ENCODE peak calls at places on chromosomes 11 and 22, in five cellular contexts. M is dorsolateral prefrontal cortex, E is cardiac fibroblast, W is body of pancreas, O is GM12865. X is an unnamed sample.

GRCh38 chr11:36385121-36385530 is 89.0 kb downstream of the PRR5L start:
- DNase-seq in M (no peak), E (peak), W (no peak), O (no peak), X (no peak)

GRCh38 chr11:35111171-35112055 is 27.6 kb upstream of the CD44 start:
- DNase-seq in M (no peak), E (peak), W (peak), O (no peak), X (no peak)

GRCh38 chr11:46391578-46392420 is at the start of gene CHRM4:
- DNase-seq in M (peak), E (no peak), W (peak), O (no peak), X (peak)

GRCh38 chr22:20652582-20652981 is 121.3 kb upstream of the SERPIND1 start:
- DNase-seq in M (no peak), E (no peak), W (no peak), O (no peak), X (no peak)

GRCh38 chr11:70705097-70705496 is 306.8 kb downstream of the CTTN start:
- DNase-seq in M (no peak), E (no peak), W (no peak), O (no peak), X (no peak)

GRCh38 chr11:86396403-86396802 is 21.7 kb downstream of the CCDC81 start:
- DNase-seq in M (no peak), E (peak), W (no peak), O (no peak), X (no peak)

GRCh38 chr11:46298699-46299424 is 21.4 kb downstream of the CREB3L1 start:
- DNase-seq in M (no peak), E (peak), W (no peak), O (peak), X (no peak)

GRCh38 chr22:46671824-46672432 is 51.7 kb downstream of the GRAMD4 start:
- DNase-seq in M (no peak), E (no peak), W (no peak), O (peak), X (no peak)

GRCh38 chr11:32088117-32088941 is 2.5 kb upstream of the RCN1 start:
- DNase-seq in M (no peak), E (peak), W (peak), O (peak), X (no peak)

GRCh38 chr11:100778386-100778785 is 91.3 kb downstream of the ARHGAP42 start:
- DNase-seq in M (no peak), E (no peak), W (no peak), O (no peak), X (no peak)

GRCh38 chr11:121717296-121717695 is 264.5 kb upstream of the SORL1-AS1 start:
- DNase-seq in M (no peak), E (no peak), W (no peak), O (no peak), X (no peak)

GRCh38 chr11:44753965-44754645 is 27.3 kb downstream of the TSPAN18 start:
- DNase-seq in M (no peak), E (no peak), W (no peak), O (no peak), X (peak)

GRCh38 chr11:47950396-47950795 is 30.0 kb upstream of the PTPRJ start:
- DNase-seq in M (no peak), E (peak), W (peak), O (peak), X (no peak)

GRCh38 chr11:42065199-42065598 is 605.7 kb upstream of the LRRC4C start:
- DNase-seq in M (no peak), E (no peak), W (no peak), O (no peak), X (no peak)

GRCh38 chr11:119195680-119196079 is 10.4 kb downstream of the NHERF4 start:
- DNase-seq in M (no peak), E (peak), W (peak), O (peak), X (no peak)

GRCh38 chr22:45946805-45947600 is 30.0 kb downstream of the WNT7B start:
- DNase-seq in M (peak), E (no peak), W (peak), O (no peak), X (no peak)

GRCh38 chr11:86066033-86066432 is 2.9 kb downstream of the PICALM start:
- DNase-seq in M (no peak), E (no peak), W (no peak), O (no peak), X (no peak)

GRCh38 chr11:24064309-24064903 is 432.4 kb upstream of the LUZP2 start:
- DNase-seq in M (no peak), E (no peak), W (no peak), O (no peak), X (no peak)

GRCh38 chr11:58028687-58029411 is 1.9 kb upstream of the OR6Q1 start:
- DNase-seq in M (no peak), E (peak), W (peak), O (no peak), X (no peak)

GRCh38 chr11:118533769-118534729 is 3.1 kb downstream of the TMEM25 start:
- DNase-seq in M (peak), E (no peak), W (no peak), O (no peak), X (no peak)

GRCh38 chr11:134390706-134391105 is 21.3 kb downstream of the B3GAT1 start:
- DNase-seq in M (no peak), E (no peak), W (no peak), O (no peak), X (no peak)

GRCh38 chr11:85718991-85719807 is 33.2 kb upstream of the CCDC89 start:
- DNase-seq in M (peak), E (peak), W (peak), O (no peak), X (peak)

GRCh38 chr11:69295995-69296889 is 2.3 kb downstream of the MYEOV start:
- DNase-seq in M (no peak), E (peak), W (peak), O (no peak), X (peak)

GRCh38 chr11:18650859-18651557 is 16.9 kb upstream of the SPTY2D1 start:
- DNase-seq in M (no peak), E (peak), W (peak), O (peak), X (no peak)

GRCh38 chr11:3198815-3199214 is 19.8 kb downstream of the MRGPRG start:
- DNase-seq in M (no peak), E (no peak), W (no peak), O (no peak), X (no peak)

GRCh38 chr11:36564376-36565032 is 3.3 kb upstream of the RAG1 start:
- DNase-seq in M (peak), E (peak), W (peak), O (peak), X (no peak)

GRCh38 chr11:2772544-2773031 is 72.8 kb upstream of the KCNQ1OT1 start:
- DNase-seq in M (peak), E (peak), W (peak), O (peak), X (no peak)

GRCh38 chr11:57546869-57547518 is 9.6 kb downstream of the SMTNL1 start:
- DNase-seq in M (no peak), E (peak), W (no peak), O (peak), X (no peak)

DNA sequence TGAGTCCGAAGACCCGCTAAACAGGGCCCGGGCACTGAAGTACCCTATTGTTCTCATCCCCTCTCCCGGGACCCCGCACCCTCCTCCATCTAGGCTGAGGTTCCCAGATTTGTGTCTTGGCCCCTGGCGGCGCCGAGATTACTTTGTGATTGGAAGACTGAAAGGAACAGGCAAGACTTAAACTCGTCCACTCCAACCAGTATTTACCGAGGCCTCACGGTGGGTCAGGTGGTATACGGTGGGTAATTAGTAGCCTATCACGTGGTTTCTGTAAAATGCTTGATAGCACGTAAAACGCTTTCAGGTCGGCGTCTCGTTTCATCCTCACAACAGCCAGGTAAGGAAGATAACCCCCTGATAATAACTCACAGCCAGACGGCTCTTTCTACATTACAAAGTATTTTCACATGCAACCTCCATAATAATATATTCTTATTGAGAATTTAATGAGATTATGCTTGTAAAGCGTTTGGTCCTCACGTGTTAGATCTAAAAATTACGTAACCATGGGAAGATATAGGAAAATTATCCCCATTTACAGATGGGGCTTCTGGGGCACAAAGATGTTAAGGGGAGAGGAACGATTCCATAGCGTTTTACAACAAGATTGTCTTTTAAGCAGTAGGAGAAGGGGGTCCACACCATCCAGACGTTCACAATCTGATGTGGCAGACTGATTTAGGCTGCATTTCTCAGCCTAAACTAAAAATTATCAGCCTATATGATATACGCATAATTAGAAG is 642 bp upstream of the PIK3C2A start:
- DNase-seq in M (peak), E (peak), W (peak), O (peak), X (no peak)
- TF ChIP-seq CTCF in M (no peak), E (no peak), W (no peak), O (no peak), X (no peak)

DNA sequence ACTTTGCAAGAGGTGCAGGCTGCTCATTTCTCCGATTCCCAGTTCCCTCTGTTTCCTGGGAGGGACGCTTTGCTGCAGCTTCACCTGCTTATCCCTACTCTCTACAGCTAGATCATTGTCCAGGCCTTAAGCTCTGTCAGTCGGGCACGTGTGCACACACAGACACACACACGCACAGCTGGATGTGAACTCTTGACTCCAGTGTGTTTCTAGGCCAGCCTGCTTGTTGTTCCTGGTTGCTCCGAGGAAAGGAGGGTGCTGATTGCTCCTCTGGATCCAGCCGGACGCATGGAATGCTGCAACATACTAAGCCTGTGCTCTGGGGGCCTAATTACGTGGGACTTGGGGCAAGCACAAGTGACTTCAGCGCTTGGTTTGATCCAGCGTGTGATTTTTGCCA is 19.7 kb downstream of the ZNRF3 start:
- DNase-seq in M (no peak), E (no peak), W (no peak), O (no peak), X (no peak)
- TF ChIP-seq CTCF in M (no peak), E (no peak), W (no peak), O (no peak), X (no peak)

GRCh38 chr11:61173456-61173855 is 12.2 kb upstream of the VPS37C start:
- DNase-seq in M (no peak), E (peak), W (peak), O (peak), X (peak)
- TF ChIP-seq CTCF in M (no peak), E (no peak), W (no peak), O (peak), X (no peak)

GRCh38 chr22:48488611-48489456 is 1338.8 kb downstream of the BRD1 start:
- DNase-seq in M (no peak), E (no peak), W (no peak), O (no peak), X (peak)
- TF ChIP-seq CTCF in M (peak), E (no peak), W (no peak), O (no peak), X (no peak)